ENCODE peak calls at places on chromosomes 13 and 19, in four cellular contexts. One of them, this sample, is unnamed.

GRCh38 chr19:48501961-48502719 is 9.5 kb downstream of the LMTK3 start:
- DNase-seq in A549: peak; percentile 88
- DNase-seq in cardiac muscle cell: no peak
- DNase-seq in lower lobe of right lung: peak; percentile 96
- DNase-seq in this sample: peak; percentile 84

GRCh38 chr19:2731181-2732117 is 8.4 kb downstream of the SLC39A3 start:
- DNase-seq in A549: no peak
- DNase-seq in cardiac muscle cell: no peak
- DNase-seq in lower lobe of right lung: no peak
- DNase-seq in this sample: no peak

GRCh38 chr19:54952591-54953344 is 5.4 kb upstream of the NLRP7 start:
- DNase-seq in A549: no peak
- DNase-seq in cardiac muscle cell: peak; percentile 45
- DNase-seq in lower lobe of right lung: peak; percentile 74
- DNase-seq in this sample: no peak

GRCh38 chr13:99367106-99367616 is 60.0 kb upstream of the GPR183 start:
- DNase-seq in A549: no peak
- DNase-seq in cardiac muscle cell: no peak
- DNase-seq in lower lobe of right lung: no peak
- DNase-seq in this sample: no peak

GRCh38 chr13:44312898-44313551 is 60.6 kb upstream of the SERP2 start:
- DNase-seq in A549: peak; percentile 14
- DNase-seq in cardiac muscle cell: peak; percentile 64
- DNase-seq in lower lobe of right lung: no peak
- DNase-seq in this sample: peak; percentile 93

GRCh38 chr19:6738726-6739389 is 622 bp upstream of the TRIP10 start:
- DNase-seq in A549: no peak
- DNase-seq in cardiac muscle cell: no peak
- DNase-seq in lower lobe of right lung: peak; percentile 70
- DNase-seq in this sample: no peak

GRCh38 chr13:38538412-38538811 is 148.5 kb upstream of the FREM2 start:
- DNase-seq in A549: no peak
- DNase-seq in cardiac muscle cell: no peak
- DNase-seq in lower lobe of right lung: no peak
- DNase-seq in this sample: no peak

GRCh38 chr13:24274452-24274971 is 34.9 kb upstream of the C1QTNF9 start:
- DNase-seq in A549: no peak
- DNase-seq in cardiac muscle cell: peak; percentile 43
- DNase-seq in lower lobe of right lung: no peak
- DNase-seq in this sample: no peak

GRCh38 chr19:2475018-2475701 is 767 bp upstream of the GADD45B start:
- DNase-seq in A549: no peak
- DNase-seq in cardiac muscle cell: peak; percentile 73
- DNase-seq in lower lobe of right lung: peak; percentile 69
- DNase-seq in this sample: no peak

GRCh38 chr13:99376132-99376531 is 68.9 kb upstream of the GPR183 start:
- DNase-seq in A549: no peak
- DNase-seq in cardiac muscle cell: no peak
- DNase-seq in lower lobe of right lung: no peak
- DNase-seq in this sample: no peak

GRCh38 chr19:2044709-2045500 is 6.1 kb downstream of the MKNK2 start:
- DNase-seq in A549: no peak
- DNase-seq in cardiac muscle cell: no peak
- DNase-seq in lower lobe of right lung: no peak
- DNase-seq in this sample: no peak

GRCh38 chr19:40119380-40119779 is 28.6 kb upstream of the ZNF780A start:
- DNase-seq in A549: no peak
- DNase-seq in cardiac muscle cell: no peak
- DNase-seq in lower lobe of right lung: no peak
- DNase-seq in this sample: no peak

GRCh38 chr19:9076886-9077285 is 10.0 kb upstream of the OR1M1 start:
- DNase-seq in A549: no peak
- DNase-seq in cardiac muscle cell: no peak
- DNase-seq in lower lobe of right lung: no peak
- DNase-seq in this sample: no peak
- H3K27ac ChIP-seq in A549: peak overlapping the region; percentile 90
- H3K27ac ChIP-seq in cardiac muscle cell: no peak overlapping the region
- H3K27ac ChIP-seq in lower lobe of right lung: no peak overlapping the region
- H3K27ac ChIP-seq in this sample: no peak overlapping the region

DNA sequence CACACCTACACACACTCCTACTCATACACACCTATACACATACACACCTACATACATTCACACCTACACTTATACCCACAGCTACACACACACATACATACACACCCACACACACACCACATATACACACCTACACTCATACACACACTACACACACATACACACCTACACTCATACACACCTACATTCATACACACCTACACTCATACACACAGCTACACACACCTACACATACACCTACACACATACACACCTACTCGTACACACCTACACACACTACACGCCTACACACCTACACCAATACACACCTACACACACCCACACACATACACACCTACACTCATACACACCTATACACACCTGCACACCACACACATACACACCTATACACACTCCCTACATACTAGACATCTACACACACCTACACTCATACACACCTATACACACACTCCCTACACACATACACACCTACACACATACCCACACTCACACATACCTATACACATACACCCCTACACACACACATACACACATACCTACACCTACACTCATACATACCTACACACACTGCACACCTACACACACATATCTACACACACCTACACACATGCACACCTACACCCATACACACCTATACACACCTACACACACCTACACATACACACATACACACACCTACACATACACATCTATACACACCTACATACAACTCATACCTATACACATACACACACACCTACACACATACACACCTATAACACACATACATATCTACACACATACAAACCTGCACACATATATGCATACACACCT is 285.2 kb upstream of the MAB21L1 start:
- DNase-seq in A549: no peak
- DNase-seq in cardiac muscle cell: no peak
- DNase-seq in lower lobe of right lung: no peak
- DNase-seq in this sample: no peak
- H3K27ac ChIP-seq in A549: no peak overlapping the region
- H3K27ac ChIP-seq in cardiac muscle cell: no peak overlapping the region
- H3K27ac ChIP-seq in lower lobe of right lung: no peak overlapping the region
- H3K27ac ChIP-seq in this sample: no peak overlapping the region

GRCh38 chr13:105908581-105908980 is 626.9 kb downstream of the EFNB2 start:
- DNase-seq in A549: no peak
- DNase-seq in cardiac muscle cell: no peak
- DNase-seq in lower lobe of right lung: no peak
- DNase-seq in this sample: no peak
- H3K27ac ChIP-seq in A549: no peak overlapping the region
- H3K27ac ChIP-seq in cardiac muscle cell: no peak overlapping the region
- H3K27ac ChIP-seq in lower lobe of right lung: no peak overlapping the region
- H3K27ac ChIP-seq in this sample: no peak overlapping the region

GRCh38 chr13:103607995-103608394 is 541.8 kb upstream of the SLC10A2 start:
- DNase-seq in A549: no peak
- DNase-seq in cardiac muscle cell: no peak
- DNase-seq in lower lobe of right lung: no peak
- DNase-seq in this sample: no peak

DNA sequence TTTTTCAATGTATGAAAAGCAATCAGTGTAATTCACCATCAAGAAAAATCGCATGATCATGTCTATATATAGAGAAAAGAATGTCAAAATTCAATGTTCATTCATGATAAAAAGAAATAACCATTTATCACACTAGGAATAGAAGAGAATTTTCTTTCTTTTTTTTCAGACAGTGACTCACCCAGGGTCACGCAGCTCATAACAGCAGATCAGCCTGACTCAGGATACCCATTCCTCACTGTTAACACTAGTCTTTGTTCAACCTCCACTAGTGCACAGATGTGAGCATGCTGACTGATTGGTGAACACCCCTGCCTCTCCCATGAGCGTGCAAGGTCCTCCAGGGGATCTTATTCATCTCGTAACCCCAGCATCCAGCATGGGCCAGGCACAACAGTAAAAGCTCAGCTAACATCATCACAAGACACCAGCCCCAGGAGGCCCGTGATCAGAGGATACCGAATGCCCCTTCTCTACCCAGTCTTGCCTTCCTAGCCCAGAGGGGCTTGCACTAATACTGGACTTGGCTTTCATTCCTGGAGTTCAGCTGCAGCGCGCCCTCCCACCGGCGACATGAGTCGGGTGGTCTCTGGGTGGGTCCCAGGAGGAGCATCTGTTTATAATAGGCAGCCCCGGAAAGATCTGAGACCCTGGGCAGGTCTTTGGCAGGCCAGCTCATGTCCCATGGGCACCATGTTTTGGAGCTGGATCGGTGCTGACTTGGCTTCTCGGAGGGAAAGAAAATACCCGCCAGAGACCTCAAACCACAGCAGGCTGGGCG is 539.5 kb upstream of the SLC10A2 start:
- DNase-seq in A549: no peak
- DNase-seq in cardiac muscle cell: no peak
- DNase-seq in lower lobe of right lung: no peak
- DNase-seq in this sample: no peak
- H3K27ac ChIP-seq in A549: no peak overlapping the region
- H3K27ac ChIP-seq in cardiac muscle cell: no peak overlapping the region
- H3K27ac ChIP-seq in lower lobe of right lung: no peak overlapping the region
- H3K27ac ChIP-seq in this sample: no peak overlapping the region

GRCh38 chr19:57632987-57633831 is at the start of gene ZNF211:
- DNase-seq in A549: peak; percentile 94
- DNase-seq in cardiac muscle cell: peak; percentile 96
- DNase-seq in lower lobe of right lung: peak; percentile 93
- DNase-seq in this sample: peak; percentile 67
- H3K27ac ChIP-seq in A549: peak within 1 kb of the TSS; percentile 89
- H3K27ac ChIP-seq in cardiac muscle cell: peak within 1 kb of the TSS; percentile 52
- H3K27ac ChIP-seq in lower lobe of right lung: peak within 1 kb of the TSS; percentile 85
- H3K27ac ChIP-seq in this sample: no peak within 1 kb of the TSS

This sample was measured in epithelial cell of prostate.